ENCODE peak calls at places on chromosomes 11 and 22, in ten cellular contexts. D, J, X, C, U, V, K, S, L and W are unnamed samples.

GRCh38 chr11:36304349-36304748 is 8.3 kb downstream of the PRR5L start:
- DNase-seq in J (no peak), L (no peak), D (peak), K (no peak), U (no peak), C (no peak), V (no peak), X (no peak), S (no peak), W (no peak)

GRCh38 chr11:8213390-8213789 is 44.6 kb upstream of the RIC3 start:
- DNase-seq in X (no peak), S (peak), J (no peak), C (no peak), K (no peak), U (no peak), D (no peak), V (no peak), L (no peak), W (no peak)

GRCh38 chr11:96413408-96413807 is 23.6 kb downstream of the JRKL start:
- DNase-seq in J (no peak), X (no peak), K (no peak), U (no peak), C (no peak), L (no peak), D (no peak), V (no peak), S (no peak), W (no peak)

GRCh38 chr11:130710442-130711101 is 205.7 kb downstream of the SNX19 start:
- DNase-seq in U (peak), D (peak), L (no peak), X (no peak), K (no peak), C (no peak), J (no peak), S (peak), V (peak), W (no peak)

GRCh38 chr11:17812286-17813187 is 78.0 kb downstream of the KCNC1 start:
- DNase-seq in S (no peak), D (no peak), L (no peak), K (no peak), X (no peak), U (no peak), J (no peak), V (no peak), C (no peak), W (no peak)

GRCh38 chr11:41461057-41461681 is 1.7 kb upstream of the LRRC4C start:
- DNase-seq in U (no peak), C (no peak), S (peak), V (no peak), L (no peak), X (no peak), J (peak), K (peak), D (no peak), W (no peak)

GRCh38 chr11:66371627-66372415 is at the start of gene SLC29A2:
- DNase-seq in K (no peak), U (no peak), J (no peak), C (peak), V (peak), D (no peak), X (peak), L (peak), S (no peak), W (peak)

GRCh38 chr22:50717709-50718351 is 20.2 kb upstream of the ACR start:
- DNase-seq in L (no peak), D (no peak), J (no peak), U (no peak), K (no peak), C (no peak), S (no peak), X (no peak), V (no peak), W (no peak)

GRCh38 chr11:64251986-64252837 is 882 bp downstream of the PLCB3 start:
- DNase-seq in D (no peak), C (peak), J (no peak), V (peak), S (no peak), X (no peak), K (no peak), L (peak), U (no peak), W (peak)

GRCh38 chr11:797300-798092 is 585 bp downstream of the SLC25A22 start:
- DNase-seq in K (peak), J (peak), L (peak), D (peak), U (peak), X (peak), S (peak), C (peak), V (peak), W (peak)

GRCh38 chr11:95506777-95507176 is 275.8 kb upstream of the SESN3 start:
- DNase-seq in C (no peak), K (no peak), U (no peak), V (no peak), J (no peak), X (no peak), S (peak), D (no peak), L (no peak), W (no peak)

GRCh38 chr22:39706406-39707150 is 136.0 kb downstream of the CACNA1I start:
- DNase-seq in S (no peak), K (no peak), X (no peak), U (no peak), C (no peak), L (no peak), D (no peak), J (no peak), V (no peak), W (no peak)

GRCh38 chr11:64100345-64100744 is 64.6 kb downstream of the FLRT1 start:
- DNase-seq in D (no peak), U (no peak), J (no peak), K (no peak), C (peak), L (no peak), X (no peak), S (no peak), V (no peak), W (peak)

GRCh38 chr11:34499719-34500505 is 13.7 kb downstream of the ELF5 start:
- DNase-seq in X (no peak), L (no peak), C (no peak), D (no peak), V (no peak), S (no peak), K (no peak), J (no peak), U (no peak), W (no peak)

GRCh38 chr11:2777871-2778629 is 78.3 kb upstream of the KCNQ1OT1 start:
- DNase-seq in U (peak), D (no peak), X (peak), L (peak), S (no peak), V (peak), C (no peak), J (no peak), K (no peak), W (no peak)

GRCh38 chr22:27241430-27242110 is 560.0 kb downstream of the MN1 start:
- DNase-seq in K (no peak), J (peak), S (no peak), L (no peak), X (no peak), U (peak), V (no peak), D (no peak), C (no peak), W (no peak)

GRCh38 chr11:128757886-128758612 is 64.2 kb downstream of the FLI1 start:
- DNase-seq in J (no peak), K (no peak), U (no peak), V (no peak), D (no peak), X (no peak), L (no peak), C (peak), S (no peak), W (peak)

GRCh38 chr22:26666035-26666338 is 8.6 kb downstream of the MIAT start:
- DNase-seq in X (no peak), J (peak), C (no peak), S (peak), U (no peak), K (no peak), D (peak), V (no peak), L (no peak), W (no peak)

GRCh38 chr22:19271856-19272535 is 19.5 kb downstream of the CLTCL1 start:
- DNase-seq in J (peak), U (peak), V (no peak), L (no peak), D (peak), S (no peak), K (no peak), C (no peak), X (no peak), W (no peak)

GRCh38 chr11:44766972-44767278 is 40.2 kb downstream of the TSPAN18 start:
- DNase-seq in V (peak), K (no peak), L (no peak), S (no peak), D (peak), C (no peak), X (no peak), J (peak), U (no peak), W (no peak)

GRCh38 chr22:41048791-41049717 is 43.3 kb upstream of the EP300 start:
- DNase-seq in K (peak), U (no peak), D (peak), L (peak), S (peak), C (no peak), J (peak), X (no peak), V (peak), W (no peak)

GRCh38 chr11:63729326-63729725 is 39.2 kb downstream of the ZFTA start:
- DNase-seq in L (no peak), D (no peak), J (no peak), S (no peak), X (no peak), U (no peak), C (no peak), K (no peak), V (no peak), W (no peak)

GRCh38 chr22:49039625-49040024 is 788.0 kb downstream of the BRD1 start:
- DNase-seq in K (no peak), X (no peak), V (no peak), S (no peak), D (no peak), C (no peak), U (no peak), J (no peak), L (no peak), W (no peak)

GRCh38 chr11:40754297-40754696 is 705.2 kb downstream of the LRRC4C start:
- DNase-seq in V (no peak), X (no peak), C (no peak), S (no peak), L (no peak), K (no peak), J (no peak), D (no peak), U (no peak), W (no peak)

GRCh38 chr11:104870910-104871309 is 27.4 kb downstream of the CASP12 start:
- DNase-seq in K (no peak), L (no peak), U (no peak), V (no peak), C (no peak), S (no peak), X (no peak), J (peak), D (peak), W (no peak)

GRCh38 chr11:66004186-66004585 is 1.9 kb downstream of the BANF1 start:
- DNase-seq in C (no peak), U (no peak), S (no peak), V (no peak), X (no peak), J (no peak), L (no peak), K (no peak), D (no peak), W (no peak)

GRCh38 chr11:130068546-130068985 is 1.1 kb upstream of the APLP2 start:
- DNase-seq in V (no peak), L (no peak), C (no peak), J (no peak), X (no peak), S (no peak), K (no peak), D (no peak), U (no peak), W (no peak)

GRCh38 chr11:45537617-45538016 is 127.8 kb downstream of the CHST1 start:
- DNase-seq in V (no peak), X (no peak), L (no peak), J (no peak), D (peak), K (no peak), C (no peak), U (no peak), S (peak), W (no peak)

GRCh38 chr11:2507212-2507901 is 62.5 kb downstream of the KCNQ1 start:
- DNase-seq in C (peak), K (no peak), D (no peak), U (no peak), J (no peak), V (no peak), L (no peak), S (no peak), X (no peak), W (no peak)

GRCh38 chr11:8248786-8249185 is 14.9 kb downstream of the LMO1 start:
- DNase-seq in J (no peak), C (no peak), L (peak), D (no peak), K (no peak), S (no peak), X (no peak), U (no peak), V (no peak), W (no peak)

GRCh38 chr11:118342503-118343161 is at the start of gene CD3D:
- DNase-seq in U (no peak), V (no peak), J (no peak), L (no peak), S (no peak), K (no peak), D (no peak), C (no peak), X (peak), W (no peak)

GRCh38 chr22:34877506-34877905 is 188.5 kb upstream of the ISX start:
- DNase-seq in L (no peak), U (no peak), V (no peak), C (no peak), K (no peak), S (no peak), J (peak), D (no peak), X (no peak), W (no peak)

GRCh38 chr11:21963013-21963412 is 229.9 kb upstream of the ANO5 start:
- DNase-seq in J (no peak), V (no peak), X (no peak), U (no peak), K (no peak), D (no peak), C (no peak), S (no peak), L (no peak), W (no peak)

GRCh38 chr11:75814369-75814685 is 683 bp upstream of the UVRAG start:
- DNase-seq in S (no peak), V (no peak), X (no peak), C (no peak), K (no peak), J (no peak), U (no peak), L (no peak), D (no peak), W (no peak)

GRCh38 chr11:33089776-33090175 is 50.4 kb downstream of the TCP11L1 start:
- DNase-seq in D (peak), J (peak), K (no peak), L (no peak), C (no peak), S (no peak), V (no peak), U (no peak), X (no peak), W (no peak)

GRCh38 chr11:125516266-125516665 is 20.2 kb upstream of the FEZ1 start:
- DNase-seq in J (no peak), X (no peak), K (no peak), C (no peak), U (no peak), D (no peak), V (no peak), L (no peak), S (no peak), W (no peak)

GRCh38 chr11:126969865-126970479 is 30.6 kb downstream of the KIRREL3 start:
- DNase-seq in X (no peak), K (no peak), V (no peak), U (no peak), J (peak), D (peak), L (no peak), C (no peak), S (peak), W (no peak)

GRCh38 chr11:100860318-100860896 is 173.3 kb downstream of the ARHGAP42 start:
- DNase-seq in J (no peak), V (no peak), K (no peak), U (no peak), D (no peak), L (no peak), S (no peak), X (no peak), C (no peak), W (no peak)

GRCh38 chr22:48404801-48405447 is 1422.7 kb downstream of the BRD1 start:
- DNase-seq in C (no peak), U (peak), X (no peak), J (no peak), S (no peak), D (no peak), V (no peak), K (no peak), L (no peak), W (no peak)

DNA sequence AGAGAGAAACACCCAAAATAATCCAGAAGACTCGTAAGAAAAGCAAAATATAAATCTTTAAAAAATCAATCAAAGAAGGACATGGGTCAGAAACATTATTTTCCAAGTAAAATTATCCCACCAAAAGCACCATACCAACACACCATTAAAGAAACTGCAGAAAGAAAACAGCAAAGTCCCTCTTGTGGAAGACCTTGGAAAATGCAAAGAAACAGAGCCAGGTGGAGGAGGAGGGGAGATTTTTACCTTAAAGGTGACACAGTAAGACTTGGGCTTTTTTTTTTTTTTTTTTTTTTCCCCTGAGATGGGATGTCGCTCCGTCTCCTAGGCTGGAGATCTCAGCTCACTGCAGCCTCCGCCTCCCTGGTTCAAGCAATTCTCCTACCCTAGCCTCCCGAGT is 123.8 kb downstream of the LARGE1 start:
- DNase-seq in C (no peak), J (no peak), V (no peak), S (no peak), U (no peak), X (no peak), D (no peak), L (no peak), K (no peak), W (no peak)
- TF ChIP-seq CTCF in C (no peak), J (no peak), V (no peak), S (no peak), U (no peak), X (no peak), D (no peak), L (no peak), K (no peak), W (no peak)

GRCh38 chr11:123253223-123253622 is 58.2 kb upstream of the CLMP start:
- DNase-seq in J (no peak), V (no peak), U (no peak), L (no peak), D (no peak), S (no peak), X (no peak), K (no peak), C (no peak), W (no peak)
- TF ChIP-seq CTCF in J (no peak), V (no peak), U (no peak), L (no peak), D (no peak), S (no peak), X (no peak), K (no peak), C (no peak), W (no peak)

DNA sequence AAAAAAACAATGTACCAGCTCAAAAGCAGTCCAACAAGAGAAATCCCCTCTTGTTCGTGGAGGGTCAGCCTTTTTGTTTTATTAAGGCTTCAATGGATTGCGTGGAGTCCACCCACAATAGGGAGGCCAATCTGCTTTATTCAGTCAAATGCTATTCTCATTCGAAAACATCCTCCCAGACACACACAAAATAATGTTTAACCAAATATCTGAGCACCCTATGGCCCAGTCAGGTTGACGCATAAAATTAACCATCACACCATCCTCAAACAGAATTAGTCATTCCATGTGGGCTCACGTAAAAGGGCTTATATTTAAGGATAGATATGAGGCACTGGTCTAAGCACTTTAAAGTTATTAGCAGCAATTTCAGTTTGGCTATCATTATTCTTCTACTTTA is 58.9 kb upstream of the DEUP1 start:
- DNase-seq in J (no peak), L (no peak), X (no peak), V (no peak), D (no peak), K (no peak), S (no peak), C (no peak), U (no peak), W (no peak)
- TF ChIP-seq CTCF in J (no peak), L (no peak), X (no peak), V (no peak), D (no peak), K (no peak), S (no peak), C (no peak), U (no peak), W (no peak)

GRCh38 chr11:116533186-116533825 is 239.5 kb downstream of the BUD13 start:
- DNase-seq in J (no peak), U (no peak), D (no peak), C (no peak), X (no peak), V (no peak), S (no peak), K (no peak), L (no peak), W (no peak)
- TF ChIP-seq CTCF in J (no peak), U (no peak), D (no peak), C (peak), X (no peak), V (peak), S (no peak), K (no peak), L (no peak), W (no peak)

DNA sequence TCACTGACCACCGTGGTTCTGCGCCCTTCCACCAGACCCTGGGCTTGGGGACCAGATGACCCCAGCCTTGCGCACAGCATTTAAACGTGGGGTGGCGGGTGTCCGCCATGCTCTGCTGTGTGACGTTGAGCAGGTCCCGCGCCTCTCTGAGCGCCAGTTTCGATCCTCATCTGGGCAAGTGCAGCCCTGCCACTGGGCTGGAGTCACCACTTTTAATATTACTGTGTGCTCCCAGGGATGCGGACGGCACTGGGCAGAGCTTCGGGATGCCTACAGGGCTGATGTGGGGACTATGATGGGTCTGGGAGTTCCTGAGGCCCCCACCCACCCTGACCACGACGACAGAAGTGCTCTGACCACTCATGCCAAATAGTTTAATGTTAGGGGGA is 1.2 kb upstream of the NUDT8 start:
- DNase-seq in K (no peak), L (no peak), X (no peak), V (no peak), J (no peak), S (no peak), C (no peak), D (no peak), U (no peak), W (no peak)
- TF ChIP-seq CTCF in K (no peak), L (no peak), X (peak), V (no peak), J (no peak), S (no peak), C (no peak), D (no peak), U (no peak), W (no peak)

DNA sequence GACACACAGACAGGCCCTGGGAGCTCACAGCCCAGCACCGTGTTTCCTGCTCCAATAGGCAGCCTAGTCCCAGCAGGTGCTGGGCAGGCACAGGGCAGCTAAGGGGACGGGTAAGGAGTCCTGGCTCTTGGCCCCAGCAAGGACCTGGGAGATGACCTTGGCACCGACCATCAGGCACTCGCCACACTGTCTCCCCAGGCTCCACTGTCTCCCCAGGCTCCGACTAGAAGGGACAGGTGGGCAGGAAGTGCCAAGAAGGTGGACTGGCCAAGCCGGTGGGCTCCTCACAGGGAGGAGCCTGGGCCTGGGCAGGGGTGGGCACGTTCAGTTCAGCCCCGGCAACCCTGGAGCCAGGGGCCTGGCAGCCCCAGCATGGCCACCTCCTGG is 193.9 kb downstream of the IGLL1 start:
- DNase-seq in L (no peak), S (no peak), U (no peak), X (no peak), K (no peak), D (no peak), J (no peak), C (no peak), V (no peak), W (no peak)
- TF ChIP-seq CTCF in L (no peak), S (no peak), U (peak), X (no peak), K (peak), D (no peak), J (no peak), C (no peak), V (peak), W (no peak)

GRCh38 chr22:22371031-22371541 is 126.5 kb downstream of the VPREB1 start:
- DNase-seq in S (peak), X (no peak), D (no peak), K (no peak), L (no peak), C (no peak), J (no peak), V (peak), U (peak), W (no peak)
- TF ChIP-seq CTCF in S (no peak), X (no peak), D (no peak), K (no peak), L (no peak), C (no peak), J (no peak), V (no peak), U (no peak), W (no peak)